ENCODE peak calls at places on chromosomes 16 and 17, in six cellular contexts. One of them, this sample, is unnamed. For H3K9me3, the result is how much of the 10 kb centered on the place peaks cover.

GRCh38 chr17:42133461-42134041 is 10.9 kb downstream of the HSPB9 start:
- DNase-seq in CD4-positive, alpha-beta T cell: peak
- DNase-seq in A549: no peak
- DNase-seq in transverse colon: peak
- DNase-seq in thoracic aorta: no peak
- DNase-seq in aorta: no peak
- DNase-seq in this sample: no peak

GRCh38 chr17:29588017-29588557 is 1.4 kb downstream of the GIT1 start:
- DNase-seq in aorta: no peak
- DNase-seq in transverse colon: no peak
- DNase-seq in A549: no peak
- DNase-seq in CD4-positive, alpha-beta T cell: no peak
- DNase-seq in thoracic aorta: no peak
- DNase-seq in this sample: no peak

GRCh38 chr16:83187404-83187803 is 560.6 kb downstream of the CDH13 start:
- DNase-seq in transverse colon: no peak
- DNase-seq in thoracic aorta: no peak
- DNase-seq in A549: no peak
- DNase-seq in aorta: no peak
- DNase-seq in CD4-positive, alpha-beta T cell: no peak
- DNase-seq in this sample: no peak

GRCh38 chr16:78742501-78743283 is 643.2 kb downstream of the WWOX start:
- DNase-seq in transverse colon: peak
- DNase-seq in A549: no peak
- DNase-seq in thoracic aorta: no peak
- DNase-seq in CD4-positive, alpha-beta T cell: peak
- DNase-seq in aorta: peak
- DNase-seq in this sample: peak

GRCh38 chr16:54633943-54634362 is 296.7 kb upstream of the IRX5 start:
- DNase-seq in aorta: peak
- DNase-seq in CD4-positive, alpha-beta T cell: no peak
- DNase-seq in thoracic aorta: peak
- DNase-seq in A549: peak
- DNase-seq in transverse colon: no peak
- DNase-seq in this sample: no peak

GRCh38 chr17:77829871-77830799 is 128.4 kb upstream of the TNRC6C start:
- DNase-seq in A549: no peak
- DNase-seq in transverse colon: no peak
- DNase-seq in CD4-positive, alpha-beta T cell: no peak
- DNase-seq in thoracic aorta: peak
- DNase-seq in aorta: peak
- DNase-seq in this sample: no peak

GRCh38 chr16:7321661-7322060 is 11.0 kb upstream of the RBFOX1 start:
- DNase-seq in CD4-positive, alpha-beta T cell: no peak
- DNase-seq in thoracic aorta: no peak
- DNase-seq in transverse colon: no peak
- DNase-seq in aorta: no peak
- DNase-seq in A549: no peak
- DNase-seq in this sample: no peak

GRCh38 chr17:10053976-10054551 is 144.3 kb downstream of the GAS7 start:
- DNase-seq in A549: no peak
- DNase-seq in CD4-positive, alpha-beta T cell: no peak
- DNase-seq in transverse colon: no peak
- DNase-seq in thoracic aorta: no peak
- DNase-seq in aorta: no peak
- DNase-seq in this sample: no peak

GRCh38 chr17:75059369-75060345 is 12.6 kb downstream of the KCTD2 start:
- DNase-seq in thoracic aorta: no peak
- DNase-seq in A549: peak
- DNase-seq in aorta: peak
- DNase-seq in CD4-positive, alpha-beta T cell: no peak
- DNase-seq in transverse colon: no peak
- DNase-seq in this sample: no peak

GRCh38 chr17:20823890-20824289 is 218.9 kb downstream of the USP22 start:
- DNase-seq in aorta: no peak
- DNase-seq in CD4-positive, alpha-beta T cell: no peak
- DNase-seq in thoracic aorta: no peak
- DNase-seq in A549: no peak
- DNase-seq in transverse colon: no peak
- DNase-seq in this sample: no peak

GRCh38 chr17:80363518-80364090 is 51.4 kb upstream of the ENDOV start:
- DNase-seq in aorta: peak
- DNase-seq in CD4-positive, alpha-beta T cell: no peak
- DNase-seq in transverse colon: no peak
- DNase-seq in thoracic aorta: no peak
- DNase-seq in A549: no peak
- DNase-seq in this sample: no peak

GRCh38 chr17:36505171-36505570 is 18.7 kb downstream of the ZNHIT3 start:
- DNase-seq in A549: no peak
- DNase-seq in aorta: no peak
- DNase-seq in transverse colon: no peak
- DNase-seq in thoracic aorta: no peak
- DNase-seq in CD4-positive, alpha-beta T cell: no peak
- DNase-seq in this sample: no peak

GRCh38 chr16:69217433-69217832 is 30.5 kb downstream of the SNTB2 start:
- DNase-seq in aorta: no peak
- DNase-seq in A549: peak
- DNase-seq in CD4-positive, alpha-beta T cell: no peak
- DNase-seq in thoracic aorta: no peak
- DNase-seq in transverse colon: no peak
- DNase-seq in this sample: no peak

GRCh38 chr17:70820276-70820675 is 650.9 kb downstream of the KCNJ2 start:
- DNase-seq in thoracic aorta: no peak
- DNase-seq in aorta: no peak
- DNase-seq in CD4-positive, alpha-beta T cell: no peak
- DNase-seq in A549: no peak
- DNase-seq in transverse colon: no peak
- DNase-seq in this sample: no peak

GRCh38 chr17:40519089-40519775 is 17.8 kb upstream of the TNS4 start:
- DNase-seq in thoracic aorta: no peak
- DNase-seq in aorta: no peak
- DNase-seq in A549: no peak
- DNase-seq in transverse colon: no peak
- DNase-seq in CD4-positive, alpha-beta T cell: no peak
- DNase-seq in this sample: no peak

GRCh38 chr17:40517286-40517662 is 15.9 kb upstream of the TNS4 start:
- DNase-seq in thoracic aorta: no peak
- DNase-seq in aorta: no peak
- DNase-seq in A549: no peak
- DNase-seq in transverse colon: no peak
- DNase-seq in CD4-positive, alpha-beta T cell: no peak
- DNase-seq in this sample: no peak

GRCh38 chr17:40517981-40518380 is 16.6 kb upstream of the TNS4 start:
- DNase-seq in A549: peak
- DNase-seq in aorta: no peak
- DNase-seq in CD4-positive, alpha-beta T cell: no peak
- DNase-seq in transverse colon: no peak
- DNase-seq in thoracic aorta: no peak
- DNase-seq in this sample: no peak

GRCh38 chr17:40516581-40517285 is 15.3 kb upstream of the TNS4 start:
- DNase-seq in CD4-positive, alpha-beta T cell: peak
- DNase-seq in A549: peak
- DNase-seq in transverse colon: peak
- DNase-seq in thoracic aorta: no peak
- DNase-seq in aorta: no peak
- DNase-seq in this sample: peak

DNA sequence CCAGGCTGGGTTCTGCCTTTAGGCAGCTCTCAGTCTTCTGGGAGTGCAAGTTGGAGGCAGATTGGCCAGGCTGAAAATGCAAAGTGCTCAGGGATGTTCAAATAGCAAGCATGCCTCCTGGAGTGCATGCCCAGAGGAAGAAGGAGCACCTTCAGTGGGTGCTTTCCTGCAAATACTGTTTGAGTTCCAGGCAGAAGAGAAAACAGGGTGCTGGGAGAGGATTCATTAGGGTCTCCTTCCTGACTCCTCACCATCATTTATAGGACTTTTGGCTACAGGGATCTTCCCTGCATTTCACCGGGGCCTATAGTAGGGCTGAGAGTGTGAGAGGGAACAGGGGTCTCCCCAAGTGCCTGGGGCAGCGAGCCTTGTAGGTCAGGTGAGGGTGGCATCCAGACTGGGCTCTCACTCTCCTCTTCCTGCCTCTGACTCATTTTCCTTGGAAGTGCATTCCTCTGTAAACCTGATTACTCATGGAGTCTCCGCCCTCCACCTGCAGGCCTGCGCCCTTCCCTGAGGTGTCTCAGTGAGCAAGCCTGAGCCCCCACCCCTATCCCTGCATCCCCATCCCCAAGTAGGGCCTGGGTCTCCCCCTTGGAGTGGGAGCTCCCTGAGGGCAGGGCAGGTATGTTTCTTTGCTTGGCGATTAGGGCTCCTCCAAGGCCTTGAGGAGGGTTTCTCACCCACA is 17.1 kb upstream of the TNS4 start:
- DNase-seq in CD4-positive, alpha-beta T cell: no peak
- DNase-seq in A549: peak
- DNase-seq in transverse colon: peak
- DNase-seq in thoracic aorta: no peak
- DNase-seq in aorta: no peak
- DNase-seq in this sample: no peak
- H3K9me3 ChIP-seq in CD4-positive, alpha-beta T cell: under half
- H3K9me3 ChIP-seq in A549: under half
- H3K9me3 ChIP-seq in transverse colon: under half
- H3K9me3 ChIP-seq in thoracic aorta: under half
- H3K9me3 ChIP-seq in aorta: under half
- H3K9me3 ChIP-seq in this sample: under half

DNA sequence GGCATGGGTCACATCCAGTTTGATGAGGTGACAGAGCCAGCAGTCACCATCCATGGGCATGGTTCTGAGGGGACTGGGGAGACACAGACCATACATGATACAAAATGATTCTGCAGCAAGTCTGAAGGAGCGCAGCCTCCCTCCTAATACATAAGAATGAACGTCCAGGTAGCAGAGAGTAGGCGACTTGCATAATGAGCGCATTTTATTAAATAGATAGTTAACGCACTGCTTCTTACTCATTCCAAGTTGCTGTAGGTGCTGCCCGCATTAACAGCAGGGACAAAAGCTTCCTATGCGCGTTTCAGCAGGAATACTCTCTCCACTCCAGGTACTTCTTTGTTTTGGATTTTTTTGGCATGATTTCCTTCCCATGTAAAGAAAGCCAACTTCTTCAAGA is 73.8 kb downstream of the SLC5A11 start:
- DNase-seq in CD4-positive, alpha-beta T cell: no peak
- DNase-seq in aorta: no peak
- DNase-seq in transverse colon: no peak
- DNase-seq in A549: no peak
- DNase-seq in thoracic aorta: no peak
- DNase-seq in this sample: no peak
- H3K9me3 ChIP-seq in CD4-positive, alpha-beta T cell: under half
- H3K9me3 ChIP-seq in aorta: under half
- H3K9me3 ChIP-seq in transverse colon: under half
- H3K9me3 ChIP-seq in A549: under half
- H3K9me3 ChIP-seq in thoracic aorta: under half
- H3K9me3 ChIP-seq in this sample: under half

GRCh38 chr17:54157542-54157941 is 334.8 kb downstream of the KIF2B start:
- DNase-seq in A549: no peak
- DNase-seq in thoracic aorta: no peak
- DNase-seq in aorta: no peak
- DNase-seq in transverse colon: no peak
- DNase-seq in CD4-positive, alpha-beta T cell: no peak
- DNase-seq in this sample: no peak
- H3K9me3 ChIP-seq in A549: under half
- H3K9me3 ChIP-seq in thoracic aorta: under half
- H3K9me3 ChIP-seq in aorta: under half
- H3K9me3 ChIP-seq in transverse colon: under half
- H3K9me3 ChIP-seq in CD4-positive, alpha-beta T cell: under half
- H3K9me3 ChIP-seq in this sample: under half

GRCh38 chr16:64882385-64882784 is 239.5 kb downstream of the CDH11 start:
- DNase-seq in transverse colon: no peak
- DNase-seq in aorta: peak
- DNase-seq in CD4-positive, alpha-beta T cell: no peak
- DNase-seq in A549: no peak
- DNase-seq in thoracic aorta: no peak
- DNase-seq in this sample: no peak

GRCh38 chr16:64878964-64879363 is 242.9 kb downstream of the CDH11 start:
- DNase-seq in thoracic aorta: no peak
- DNase-seq in transverse colon: no peak
- DNase-seq in CD4-positive, alpha-beta T cell: no peak
- DNase-seq in A549: no peak
- DNase-seq in aorta: no peak
- DNase-seq in this sample: no peak

GRCh38 chr16:64880994-64881393 is 240.9 kb downstream of the CDH11 start:
- DNase-seq in aorta: no peak
- DNase-seq in transverse colon: no peak
- DNase-seq in A549: no peak
- DNase-seq in thoracic aorta: no peak
- DNase-seq in CD4-positive, alpha-beta T cell: no peak
- DNase-seq in this sample: no peak
- H3K9me3 ChIP-seq in aorta: under half
- H3K9me3 ChIP-seq in transverse colon: under half
- H3K9me3 ChIP-seq in A549: under half
- H3K9me3 ChIP-seq in thoracic aorta: under half
- H3K9me3 ChIP-seq in CD4-positive, alpha-beta T cell: under half
- H3K9me3 ChIP-seq in this sample: under half

DNA sequence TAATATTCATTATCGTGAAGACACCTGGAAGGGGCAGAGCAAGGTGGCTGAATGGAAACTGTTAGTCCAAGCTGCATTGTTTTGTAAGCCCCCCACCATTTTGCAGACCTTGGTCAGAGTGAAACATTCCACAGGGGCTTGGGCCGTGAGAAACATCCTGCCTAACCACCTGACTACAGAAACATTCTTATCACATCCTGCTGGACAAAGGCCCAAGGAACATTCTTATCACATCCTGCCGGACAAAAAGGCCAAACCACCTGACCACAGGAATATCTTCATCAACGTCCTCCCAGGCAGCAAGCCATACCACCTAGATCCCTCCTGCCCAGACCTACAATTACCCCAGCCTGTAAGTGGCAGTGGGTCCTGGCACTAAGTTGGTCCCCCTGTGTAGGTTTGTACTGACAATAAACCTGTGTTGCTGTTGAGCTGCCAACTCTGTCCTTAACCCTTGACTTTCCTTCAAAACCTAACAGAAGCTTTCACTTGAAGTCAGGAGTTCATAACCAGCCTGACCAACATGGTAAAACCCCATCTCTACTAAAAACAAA is 19.6 kb downstream of the ATF7IP2 start:
- DNase-seq in thoracic aorta: no peak
- DNase-seq in CD4-positive, alpha-beta T cell: no peak
- DNase-seq in A549: no peak
- DNase-seq in aorta: no peak
- DNase-seq in transverse colon: no peak
- DNase-seq in this sample: no peak
- H3K9me3 ChIP-seq in thoracic aorta: under half
- H3K9me3 ChIP-seq in CD4-positive, alpha-beta T cell: half or more
- H3K9me3 ChIP-seq in A549: under half
- H3K9me3 ChIP-seq in aorta: under half
- H3K9me3 ChIP-seq in transverse colon: under half
- H3K9me3 ChIP-seq in this sample: under half

GRCh38 chr17:61744804-61745203 is 118.5 kb downstream of the BRIP1 start:
- DNase-seq in transverse colon: no peak
- DNase-seq in A549: no peak
- DNase-seq in CD4-positive, alpha-beta T cell: no peak
- DNase-seq in thoracic aorta: no peak
- DNase-seq in aorta: no peak
- DNase-seq in this sample: no peak
- H3K9me3 ChIP-seq in transverse colon: under half
- H3K9me3 ChIP-seq in A549: under half
- H3K9me3 ChIP-seq in CD4-positive, alpha-beta T cell: under half
- H3K9me3 ChIP-seq in thoracic aorta: under half
- H3K9me3 ChIP-seq in aorta: under half
- H3K9me3 ChIP-seq in this sample: under half